ENCODE peak calls at places on chromosomes 2 and 18, in five cellular contexts. One of them, this sample, is unnamed.

GRCh38 chr18:78774741-78775141 is 204.9 kb upstream of the SALL3 start:
- DNase-seq in prostate gland: no peak
- DNase-seq in Panc1: no peak
- DNase-seq in adrenal gland: no peak
- DNase-seq in sigmoid colon: no peak
- DNase-seq in this sample: no peak

GRCh38 chr18:986071-986470 is 81.4 kb downstream of the ADCYAP1 start:
- DNase-seq in prostate gland: no peak
- DNase-seq in Panc1: no peak
- DNase-seq in adrenal gland: no peak
- DNase-seq in sigmoid colon: no peak
- DNase-seq in this sample: no peak

GRCh38 chr2:168633895-168634294 is 168.5 kb upstream of the NOSTRIN start:
- DNase-seq in prostate gland: no peak
- DNase-seq in Panc1: no peak
- DNase-seq in adrenal gland: no peak
- DNase-seq in sigmoid colon: no peak
- DNase-seq in this sample: no peak

GRCh38 chr18:35076556-35076955 is 35.3 kb downstream of the MAPRE2 start:
- DNase-seq in prostate gland: no peak
- DNase-seq in Panc1: no peak
- DNase-seq in adrenal gland: no peak
- DNase-seq in sigmoid colon: no peak
- DNase-seq in this sample: no peak

GRCh38 chr2:226622484-226622883 is 177.1 kb downstream of the IRS1 start:
- DNase-seq in prostate gland: no peak
- DNase-seq in Panc1: no peak
- DNase-seq in adrenal gland: no peak
- DNase-seq in sigmoid colon: no peak
- DNase-seq in this sample: no peak

GRCh38 chr18:49725809-49726514 is 87.4 kb downstream of the ACAA2 start:
- DNase-seq in prostate gland: no peak
- DNase-seq in Panc1: no peak
- DNase-seq in adrenal gland: peak; percentile 67
- DNase-seq in sigmoid colon: peak; percentile 91
- DNase-seq in this sample: peak; percentile 71

GRCh38 chr2:23668756-23669304 is 258.1 kb downstream of the ATAD2B start:
- DNase-seq in prostate gland: no peak
- DNase-seq in Panc1: no peak
- DNase-seq in adrenal gland: no peak
- DNase-seq in sigmoid colon: no peak
- DNase-seq in this sample: no peak

GRCh38 chr2:218008060-218009040 is 5.6 kb upstream of the TNS1 start:
- DNase-seq in prostate gland: no peak
- DNase-seq in Panc1: no peak
- DNase-seq in adrenal gland: no peak
- DNase-seq in sigmoid colon: no peak
- DNase-seq in this sample: no peak

GRCh38 chr2:55430536-55430935 is 10.9 kb upstream of the CCDC88A start:
- DNase-seq in prostate gland: no peak
- DNase-seq in Panc1: no peak
- DNase-seq in adrenal gland: no peak
- DNase-seq in sigmoid colon: no peak
- DNase-seq in this sample: no peak

GRCh38 chr2:227201806-227202205 is 37.4 kb downstream of the COL4A3 start:
- DNase-seq in prostate gland: no peak
- DNase-seq in Panc1: no peak
- DNase-seq in adrenal gland: no peak
- DNase-seq in sigmoid colon: no peak
- DNase-seq in this sample: no peak

GRCh38 chr2:189880429-189880828 is 96.2 kb downstream of the PMS1 start:
- DNase-seq in prostate gland: no peak
- DNase-seq in Panc1: no peak
- DNase-seq in adrenal gland: no peak
- DNase-seq in sigmoid colon: no peak
- DNase-seq in this sample: no peak

GRCh38 chr18:76518073-76518472 is 23.0 kb upstream of the ZNF516 start:
- DNase-seq in prostate gland: no peak
- DNase-seq in Panc1: no peak
- DNase-seq in adrenal gland: no peak
- DNase-seq in sigmoid colon: no peak
- DNase-seq in this sample: no peak

GRCh38 chr18:39742015-39742466 is 2176.4 kb upstream of the CELF4 start:
- DNase-seq in prostate gland: no peak
- DNase-seq in Panc1: no peak
- DNase-seq in adrenal gland: no peak
- DNase-seq in sigmoid colon: no peak
- DNase-seq in this sample: no peak

GRCh38 chr2:113061241-113061640 is 2.2 kb downstream of the IL36RN start:
- DNase-seq in prostate gland: no peak
- DNase-seq in Panc1: no peak
- DNase-seq in adrenal gland: no peak
- DNase-seq in sigmoid colon: no peak
- DNase-seq in this sample: no peak

GRCh38 chr18:42310956-42311355 is 355.9 kb downstream of the PIK3C3 start:
- DNase-seq in prostate gland: no peak
- DNase-seq in Panc1: no peak
- DNase-seq in adrenal gland: no peak
- DNase-seq in sigmoid colon: no peak
- DNase-seq in this sample: no peak

GRCh38 chr2:160490760-160491367 is 2.7 kb downstream of the RBMS1 start:
- DNase-seq in prostate gland: no peak
- DNase-seq in Panc1: no peak
- DNase-seq in adrenal gland: no peak
- DNase-seq in sigmoid colon: no peak
- DNase-seq in this sample: no peak

GRCh38 chr18:50644807-50645206 is 84.9 kb downstream of the MAPK4 start:
- DNase-seq in prostate gland: no peak
- DNase-seq in Panc1: no peak
- DNase-seq in adrenal gland: no peak
- DNase-seq in sigmoid colon: no peak
- DNase-seq in this sample: no peak

GRCh38 chr2:43171789-43172188 is 54.6 kb downstream of the ZFP36L2 start:
- DNase-seq in prostate gland: peak; percentile 34
- DNase-seq in Panc1: no peak
- DNase-seq in adrenal gland: peak; percentile 85
- DNase-seq in sigmoid colon: peak; percentile 83
- DNase-seq in this sample: no peak

GRCh38 chr2:17259613-17260012 is 258.6 kb downstream of the RAD51AP2 start:
- DNase-seq in prostate gland: no peak
- DNase-seq in Panc1: no peak
- DNase-seq in adrenal gland: no peak
- DNase-seq in sigmoid colon: no peak
- DNase-seq in this sample: no peak

GRCh38 chr18:29874519-29875098 is 1167.9 kb downstream of the DSC3 start:
- DNase-seq in prostate gland: no peak
- DNase-seq in Panc1: peak; percentile 2
- DNase-seq in adrenal gland: no peak
- DNase-seq in sigmoid colon: no peak
- DNase-seq in this sample: no peak

GRCh38 chr18:29882620-29883019 is 1159.9 kb downstream of the DSC3 start:
- DNase-seq in prostate gland: no peak
- DNase-seq in Panc1: no peak
- DNase-seq in adrenal gland: no peak
- DNase-seq in sigmoid colon: no peak
- DNase-seq in this sample: no peak

GRCh38 chr18:29883114-29883513 is 1159.4 kb downstream of the DSC3 start:
- DNase-seq in prostate gland: no peak
- DNase-seq in Panc1: no peak
- DNase-seq in adrenal gland: no peak
- DNase-seq in sigmoid colon: no peak
- DNase-seq in this sample: no peak

DNA sequence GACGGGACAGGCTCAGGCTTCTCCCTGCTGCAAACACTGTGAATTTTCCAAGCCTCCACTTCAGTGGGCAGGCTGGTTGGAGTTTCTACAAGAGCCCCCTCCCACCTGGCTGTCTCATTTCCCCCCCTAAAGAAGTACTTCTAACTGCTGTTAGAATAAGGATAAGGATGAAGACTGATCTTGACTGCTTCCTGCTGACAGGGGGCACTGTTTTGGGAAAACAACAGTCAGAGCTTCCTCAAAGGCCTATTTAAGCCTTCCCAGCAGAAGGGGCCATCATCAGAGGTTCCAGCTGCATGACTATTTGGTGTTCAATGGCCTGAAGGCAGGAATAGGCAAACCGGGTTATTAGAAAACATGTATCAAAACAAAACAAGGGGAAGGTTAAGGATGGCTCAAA is 1162.8 kb downstream of the DSC3 start:
- DNase-seq in prostate gland: no peak
- DNase-seq in Panc1: no peak
- DNase-seq in adrenal gland: no peak
- DNase-seq in sigmoid colon: no peak
- DNase-seq in this sample: no peak
- TF ChIP-seq CTCF in prostate gland: no peak
- TF ChIP-seq CTCF in Panc1: no peak
- TF ChIP-seq CTCF in adrenal gland: no peak
- TF ChIP-seq CTCF in sigmoid colon: no peak
- TF ChIP-seq CTCF in this sample: no peak

DNA sequence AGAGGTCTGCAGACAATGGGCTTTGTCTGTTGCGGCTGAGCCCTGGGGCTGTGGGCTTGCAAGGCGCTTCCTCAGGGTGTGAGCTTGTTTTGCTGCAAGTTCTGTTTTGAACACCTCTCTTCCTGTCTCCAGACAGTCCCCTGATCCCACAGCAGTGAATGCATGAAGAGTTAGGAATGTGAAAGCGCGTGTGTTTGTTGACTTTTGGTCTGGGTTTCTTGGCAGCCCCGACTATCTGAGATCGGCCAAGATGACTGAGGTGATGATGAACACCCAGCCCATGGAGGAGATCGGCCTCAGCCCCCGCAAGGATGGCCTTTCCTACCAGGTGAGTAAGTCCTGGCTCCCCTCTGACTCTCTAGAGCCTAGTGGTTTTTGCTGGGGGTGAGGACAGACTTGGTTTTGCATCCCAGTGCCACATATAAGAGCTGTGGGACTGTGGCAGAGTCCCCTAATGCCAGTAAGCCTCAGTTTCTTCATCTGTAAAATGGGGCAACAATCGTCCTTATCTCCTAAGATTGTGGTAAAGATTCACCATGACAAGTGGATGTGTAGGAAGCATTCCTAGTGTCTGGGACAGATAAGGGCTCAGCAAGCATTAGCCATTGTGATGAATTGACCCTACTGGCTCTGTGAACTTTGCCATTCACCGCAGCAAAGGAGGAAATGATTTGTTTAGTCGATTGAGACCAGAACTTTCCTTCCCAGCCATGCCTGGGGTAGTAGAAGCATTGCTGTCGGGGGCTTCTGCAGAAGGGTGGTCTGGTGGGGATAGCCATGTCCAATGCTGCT is 3.0 kb downstream of the LBH start:
- DNase-seq in prostate gland: peak; percentile 72
- DNase-seq in Panc1: no peak
- DNase-seq in adrenal gland: peak; percentile 55
- DNase-seq in sigmoid colon: peak; percentile 77
- DNase-seq in this sample: no peak
- H3K4me3 ChIP-seq in prostate gland: no peak overlapping the region
- H3K4me3 ChIP-seq in Panc1: no peak overlapping the region
- H3K4me3 ChIP-seq in adrenal gland: peak overlapping the region; percentile 69
- H3K4me3 ChIP-seq in sigmoid colon: peak overlapping the region; percentile 73
- H3K4me3 ChIP-seq in this sample: no peak overlapping the region

DNA sequence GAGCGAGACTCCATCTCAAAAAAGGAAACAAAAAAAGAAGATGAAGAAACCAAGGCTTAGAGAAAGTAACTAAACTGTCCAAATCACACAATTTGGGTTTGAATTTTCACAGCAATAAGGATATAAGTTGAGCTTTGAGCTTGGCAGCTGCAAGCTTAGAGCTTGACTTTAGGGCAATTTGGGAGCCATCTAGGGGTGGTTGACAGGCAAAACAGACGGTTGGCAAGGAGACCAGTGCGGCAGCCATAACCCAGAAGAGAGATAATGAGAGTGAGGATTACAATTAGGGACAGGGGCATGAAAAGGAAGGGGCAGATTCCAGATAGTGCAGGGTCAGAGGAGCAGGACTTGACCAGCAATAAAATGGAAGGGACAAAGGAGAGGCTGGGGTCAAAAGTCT is 382.2 kb upstream of the HNRNPA3 start:
- DNase-seq in prostate gland: no peak
- DNase-seq in Panc1: no peak
- DNase-seq in adrenal gland: no peak
- DNase-seq in sigmoid colon: no peak
- DNase-seq in this sample: no peak
- H3K4me1 ChIP-seq in prostate gland: no peaks in the 10 kb centered on the region
- H3K4me1 ChIP-seq in Panc1: no peaks in the 10 kb centered on the region
- H3K4me1 ChIP-seq in adrenal gland: no peaks in the 10 kb centered on the region
- H3K4me1 ChIP-seq in sigmoid colon: no peaks in the 10 kb centered on the region
- H3K4me1 ChIP-seq in this sample: no peaks in the 10 kb centered on the region

GRCh38 chr2:170365686-170366085 is 187.7 kb downstream of the MYO3B start:
- DNase-seq in prostate gland: no peak
- DNase-seq in Panc1: no peak
- DNase-seq in adrenal gland: no peak
- DNase-seq in sigmoid colon: no peak
- DNase-seq in this sample: no peak

GRCh38 chr2:170368370-170368769 is 190.4 kb downstream of the MYO3B start:
- DNase-seq in prostate gland: no peak
- DNase-seq in Panc1: no peak
- DNase-seq in adrenal gland: no peak
- DNase-seq in sigmoid colon: no peak
- DNase-seq in this sample: no peak

GRCh38 chr2:170371231-170371630 is 193.3 kb downstream of the MYO3B start:
- DNase-seq in prostate gland: no peak
- DNase-seq in Panc1: no peak
- DNase-seq in adrenal gland: no peak
- DNase-seq in sigmoid colon: no peak
- DNase-seq in this sample: no peak

GRCh38 chr2:170369228-170369627 is 191.3 kb downstream of the MYO3B start:
- DNase-seq in prostate gland: no peak
- DNase-seq in Panc1: no peak
- DNase-seq in adrenal gland: no peak
- DNase-seq in sigmoid colon: no peak
- DNase-seq in this sample: no peak

DNA sequence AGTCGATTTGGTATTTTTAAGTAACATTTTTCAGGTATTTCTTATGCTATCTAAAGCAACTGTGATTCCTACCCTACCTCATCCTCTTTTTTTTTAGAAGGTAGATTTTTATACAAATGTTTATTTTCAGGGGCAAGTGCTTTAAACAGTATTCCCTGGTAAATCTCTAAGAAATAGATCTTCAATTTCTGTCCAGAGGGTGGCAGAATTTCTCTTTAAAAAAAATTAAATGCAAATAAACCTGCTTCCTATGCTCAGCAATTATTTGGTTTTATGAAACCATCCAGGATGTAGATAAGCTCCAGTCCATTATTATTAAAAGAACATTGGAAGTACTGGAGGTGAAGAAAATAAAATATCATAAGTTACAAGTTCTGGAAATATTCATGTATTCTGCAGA is 191.9 kb downstream of the MYO3B start:
- DNase-seq in prostate gland: no peak
- DNase-seq in Panc1: no peak
- DNase-seq in adrenal gland: no peak
- DNase-seq in sigmoid colon: no peak
- DNase-seq in this sample: no peak
- TF ChIP-seq CTCF in prostate gland: no peak
- TF ChIP-seq CTCF in Panc1: peak; percentile 47
- TF ChIP-seq CTCF in adrenal gland: peak; percentile 18
- TF ChIP-seq CTCF in sigmoid colon: peak; percentile 12
- TF ChIP-seq CTCF in this sample: no peak

GRCh38 chr2:146992057-146992456 is 852.8 kb upstream of the ACVR2A start:
- DNase-seq in prostate gland: no peak
- DNase-seq in Panc1: no peak
- DNase-seq in adrenal gland: no peak
- DNase-seq in sigmoid colon: no peak
- DNase-seq in this sample: no peak
- H3K4me3 ChIP-seq in prostate gland: no peak overlapping the region
- H3K4me3 ChIP-seq in Panc1: no peak overlapping the region
- H3K4me3 ChIP-seq in adrenal gland: no peak overlapping the region
- H3K4me3 ChIP-seq in sigmoid colon: no peak overlapping the region
- H3K4me3 ChIP-seq in this sample: no peak overlapping the region

This sample was measured in mucosa of descending colon.